ENCODE peak calls at places on chromosome 1, in four cellular contexts. Z is AG10803, B is AG09309, L is AG04450. Y is an unnamed sample.
A peak's percentile ranks its signal among the peaks of the same experiment; 100 is the strongest.

GRCh38 chr1:194816859-194817258 is 1630.4 kb upstream of the B3GALT2 start:
- DNase-seq in Z (no peak), B (no peak), L (no peak), Y (no peak)

GRCh38 chr1:91830242-91831131 is 55.5 kb downstream of the TGFBR3 start:
- DNase-seq in Z (peak; percentile 95), B (peak; percentile 67), L (peak; percentile 76), Y (no peak)

GRCh38 chr1:39900662-39901485 is 843 bp downstream of the MYCL start:
- DNase-seq in Z (peak; percentile 27), B (no peak), L (no peak), Y (no peak)

GRCh38 chr1:169003864-169004516 is 102.5 kb upstream of the ATP1B1 start:
- DNase-seq in Z (peak; percentile 43), B (no peak), L (no peak), Y (no peak)

GRCh38 chr1:207261971-207262370 is 59.5 kb upstream of the CD55 start:
- DNase-seq in Z (peak; percentile 12), B (no peak), L (no peak), Y (no peak)

GRCh38 chr1:41633764-41634163 is 149.3 kb upstream of the EDN2 start:
- DNase-seq in Z (peak; percentile 60), B (no peak), L (no peak), Y (no peak)

GRCh38 chr1:22709227-22709626 is 1.4 kb upstream of the EPHB2 start:
- DNase-seq in Z (no peak), B (no peak), L (no peak), Y (peak; percentile 77)

GRCh38 chr1:67997746-67998145 is 52.7 kb downstream of the DIRAS3 start:
- DNase-seq in Z (no peak), B (no peak), L (no peak), Y (no peak)

GRCh38 chr1:33472349-33472980 is at the start of gene ZSCAN20:
- DNase-seq in Z (peak; percentile 98), B (peak; percentile 90), L (peak; percentile 95), Y (peak; percentile 98)

GRCh38 chr1:33468972-33469371 is 3.5 kb upstream of the ZSCAN20 start:
- DNase-seq in Z (no peak), B (no peak), L (no peak), Y (no peak)

GRCh38 chr1:33470495-33471012 is 1.9 kb upstream of the ZSCAN20 start:
- DNase-seq in Z (peak; percentile 83), B (peak; percentile 55), L (peak; percentile 69), Y (peak; percentile 91)

GRCh38 chr1:33473900-33474299 is 1.5 kb downstream of the ZSCAN20 start:
- DNase-seq in Z (peak; percentile 41), B (no peak), L (no peak), Y (no peak)

GRCh38 chr1:33471416-33471815 is 1.0 kb upstream of the ZSCAN20 start:
- DNase-seq in Z (no peak), B (no peak), L (no peak), Y (no peak)
- H3K4me3 ChIP-seq in Z (no peak overlapping the region), B (no peak overlapping the region), L (no peak overlapping the region), Y (peak overlapping the region; percentile 42)

DNA sequence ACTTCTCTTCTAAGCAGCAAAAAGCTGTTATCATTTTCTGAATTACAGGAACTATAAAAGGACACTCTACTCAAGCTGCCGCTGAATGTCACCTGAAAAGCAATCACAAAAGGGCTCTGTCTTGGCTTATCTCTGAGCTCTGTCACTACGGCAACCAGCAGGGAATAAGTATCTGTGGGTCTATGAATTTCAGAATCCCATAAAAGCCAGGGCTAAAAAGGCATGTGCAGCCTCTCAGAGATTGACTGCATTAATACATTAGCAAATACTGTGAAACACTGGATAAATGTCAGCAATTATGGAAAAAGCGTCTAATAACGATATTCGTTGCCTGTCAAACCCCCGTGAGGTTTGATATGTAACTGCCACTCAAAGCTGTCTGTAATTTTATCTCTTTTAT is 210.2 kb upstream of the DMRTA2 start:
- DNase-seq in Z (no peak), B (no peak), L (no peak), Y (peak; percentile 17)
- H3K4me3 ChIP-seq in Z (no peak overlapping the region), B (no peak overlapping the region), L (no peak overlapping the region), Y (no peak overlapping the region)

GRCh38 chr1:167924553-167925223 is 10.8 kb upstream of the ADCY10 start:
- DNase-seq in Z (no peak), B (no peak), L (no peak), Y (no peak)

GRCh38 chr1:167928457-167928852 is 8.0 kb upstream of the DCAF6 start:
- DNase-seq in Z (no peak), B (no peak), L (no peak), Y (no peak)

GRCh38 chr1:167924102-167924501 is 10.2 kb upstream of the ADCY10 start:
- DNase-seq in Z (no peak), B (no peak), L (no peak), Y (no peak)

GRCh38 chr1:167926486-167926997 is 9.9 kb upstream of the DCAF6 start:
- DNase-seq in Z (no peak), B (no peak), L (no peak), Y (peak; percentile 42)

DNA sequence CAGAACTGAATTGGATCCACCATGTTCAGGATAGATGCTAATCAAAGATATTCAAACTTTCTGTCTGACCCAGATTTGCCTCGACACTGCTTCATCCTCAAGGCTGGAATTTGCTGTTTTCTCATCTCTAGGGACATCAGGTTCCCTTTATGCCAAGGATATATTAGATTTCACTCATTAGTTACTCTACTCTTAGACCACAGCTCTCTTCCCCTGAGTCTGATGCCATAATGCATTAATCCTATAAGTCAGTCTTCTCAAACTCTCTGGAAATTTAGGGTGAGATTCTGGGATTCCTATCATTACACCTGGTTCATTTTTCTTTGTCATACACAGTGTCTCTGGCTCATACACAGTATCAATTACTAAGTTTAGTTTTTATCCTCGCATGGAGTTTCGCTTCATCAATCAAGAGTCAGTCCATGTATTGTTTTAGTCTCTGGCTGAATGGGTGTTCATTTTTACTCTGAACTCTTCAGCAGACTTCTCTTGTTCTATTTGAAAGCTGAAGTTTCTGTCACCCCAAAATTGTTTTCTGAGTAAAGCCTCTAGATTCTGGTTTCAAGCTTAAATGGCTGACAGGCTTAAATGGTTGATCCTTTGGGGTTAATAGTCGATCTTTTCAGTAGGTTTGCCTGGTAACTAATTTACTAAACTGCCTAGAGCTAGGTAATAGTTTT is 9.3 kb upstream of the DCAF6 start:
- DNase-seq in Z (no peak), B (no peak), L (no peak), Y (no peak)
- H3K4me3 ChIP-seq in Z (no peak overlapping the region), B (no peak overlapping the region), L (no peak overlapping the region), Y (no peak overlapping the region)

DNA sequence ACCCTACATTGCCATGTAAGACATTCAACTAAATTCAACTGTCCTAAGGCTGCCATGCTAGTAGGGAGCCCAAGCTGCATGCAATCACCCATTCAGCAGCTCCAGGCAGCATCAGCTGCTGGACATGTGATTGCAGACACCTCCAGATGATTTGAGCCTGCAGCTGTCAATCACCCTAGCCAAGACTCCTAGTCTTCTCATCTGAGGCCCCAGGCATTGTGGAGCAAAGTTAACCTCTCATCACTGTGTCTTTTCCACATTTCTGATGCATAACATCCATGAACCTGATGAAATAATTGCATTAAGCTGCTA is 5.6 kb upstream of the CDC42BPA start:
- DNase-seq in Z (no peak), B (no peak), L (no peak), Y (no peak)
- H3K4me3 ChIP-seq in Z (no peak overlapping the region), B (no peak overlapping the region), L (no peak overlapping the region), Y (no peak overlapping the region)

GRCh38 chr1:110407260-110408210 is at the start of gene LAMTOR5:
- DNase-seq in Z (peak; percentile 91), B (peak; percentile 69), L (peak; percentile 65), Y (peak; percentile 92)

GRCh38 chr1:110412576-110412975 is 5.1 kb upstream of the LAMTOR5 start:
- DNase-seq in Z (peak; percentile 69), B (no peak), L (no peak), Y (peak; percentile 92)

GRCh38 chr1:110411173-110411572 is 3.7 kb upstream of the LAMTOR5 start:
- DNase-seq in Z (no peak), B (no peak), L (no peak), Y (no peak)

GRCh38 chr1:110403805-110404204 is 3.7 kb downstream of the LAMTOR5 start:
- DNase-seq in Z (no peak), B (no peak), L (no peak), Y (no peak)

GRCh38 chr1:110408488-110408887 is 994 bp upstream of the LAMTOR5 start:
- DNase-seq in Z (no peak), B (no peak), L (no peak), Y (no peak)
- H3K4me3 ChIP-seq in Z (peak overlapping the region; percentile 77), B (no peak overlapping the region), L (no peak overlapping the region), Y (peak overlapping the region; percentile 88)